ENCODE peak calls at places on chromosomes 7 and 10, in six cellular contexts. Z is GM12878, W is HCT116, Y is HepG2, J is K562, G is H1. L is an unnamed sample. For H3K27me3, the result is how much of the 10 kb centered on the place peaks cover.

GRCh38 chr7:141550694-141551079 is 523 bp upstream of the AGK start:
- DNase-seq in J (no peak), Z (no peak), W (no peak), Y (no peak), G (peak), L (no peak)

GRCh38 chr10:6721964-6722615 is 142.0 kb upstream of the PRKCQ start:
- DNase-seq in Y (no peak), W (peak), G (no peak), J (no peak), Z (no peak), L (no peak)

GRCh38 chr10:120735773-120736371 is 115.3 kb upstream of the WDR11 start:
- DNase-seq in Z (peak), Y (peak), G (no peak), W (peak), J (peak), L (no peak)

GRCh38 chr10:26983156-26983555 is 117.1 kb downstream of the ANKRD26 start:
- DNase-seq in Y (no peak), G (no peak), Z (no peak), W (no peak), J (no peak), L (no peak)

GRCh38 chr7:22990588-22990949 is 23.4 kb downstream of the HYCC1 start:
- DNase-seq in Z (no peak), W (no peak), J (no peak), G (no peak), Y (no peak), L (no peak)

GRCh38 chr10:6275022-6275997 is 72.6 kb downstream of the PFKFB3 start:
- DNase-seq in G (peak), Y (peak), W (peak), Z (peak), J (peak), L (peak)

GRCh38 chr10:112835933-112836564 is 114.0 kb upstream of the TCF7L2 start:
- DNase-seq in Y (peak), G (no peak), J (no peak), Z (no peak), W (no peak), L (no peak)

GRCh38 chr10:120286280-120286679 is 170.7 kb upstream of the PLPP4 start:
- DNase-seq in Z (no peak), J (no peak), G (no peak), Y (no peak), W (no peak), L (no peak)

GRCh38 chr10:111107023-111107422 is 30.2 kb downstream of the ADRA2A start:
- DNase-seq in W (no peak), Z (no peak), Y (no peak), G (peak), J (peak), L (no peak)

GRCh38 chr7:121519548-121520521 is 123.7 kb upstream of the FAM3C start:
- DNase-seq in G (no peak), Z (no peak), W (no peak), Y (no peak), J (no peak), L (no peak)

GRCh38 chr7:69060516-69060915 is 537.8 kb upstream of the AUTS2 start:
- DNase-seq in G (no peak), Z (no peak), Y (no peak), W (no peak), J (no peak), L (peak)

GRCh38 chr10:131735577-131735976 is 165.2 kb upstream of the PPP2R2D start:
- DNase-seq in G (no peak), W (no peak), Y (no peak), Z (no peak), J (no peak), L (no peak)

GRCh38 chr7:26538683-26539082 is 247.0 kb downstream of the SNX10 start:
- DNase-seq in Y (no peak), J (no peak), W (no peak), G (no peak), Z (no peak), L (no peak)

GRCh38 chr7:54811016-54811924 is 52.3 kb upstream of the SEC61G start:
- DNase-seq in Z (no peak), J (no peak), G (no peak), W (no peak), Y (no peak), L (no peak)

GRCh38 chr7:91435386-91436059 is 171.3 kb downstream of the FZD1 start:
- DNase-seq in G (no peak), Y (no peak), Z (no peak), J (no peak), W (no peak), L (no peak)

GRCh38 chr10:31136951-31137885 is 105.6 kb upstream of the ZNF438 start:
- DNase-seq in Y (no peak), W (no peak), J (no peak), Z (no peak), G (no peak), L (no peak)

GRCh38 chr7:31935115-31935514 is 135.1 kb downstream of the PDE1C start:
- DNase-seq in J (no peak), Z (no peak), W (no peak), Y (no peak), G (no peak), L (peak)

GRCh38 chr7:137245186-137245585 is 98.3 kb downstream of the PTN start:
- DNase-seq in Y (no peak), G (no peak), W (no peak), Z (no peak), J (no peak), L (no peak)

GRCh38 chr7:13800694-13801448 is 188.6 kb downstream of the ETV1 start:
- DNase-seq in J (peak), G (no peak), Z (no peak), W (no peak), Y (no peak), L (no peak)

GRCh38 chr7:4958477-4959301 is at the start of gene MMD2:
- DNase-seq in Z (no peak), Y (no peak), G (peak), W (no peak), J (no peak), L (no peak)

GRCh38 chr10:92757066-92757716 is 67.4 kb downstream of the HHEX start:
- DNase-seq in J (peak), Y (peak), Z (peak), G (peak), W (peak), L (peak)

GRCh38 chr10:105187243-105187642 is 546.2 kb downstream of the SORCS3 start:
- DNase-seq in Z (no peak), J (no peak), G (no peak), Y (no peak), W (no peak), L (no peak)

GRCh38 chr7:128708824-128709223 is 30.3 kb upstream of the CALU start:
- DNase-seq in Y (no peak), J (no peak), W (no peak), Z (no peak), G (no peak), L (no peak)

DNA sequence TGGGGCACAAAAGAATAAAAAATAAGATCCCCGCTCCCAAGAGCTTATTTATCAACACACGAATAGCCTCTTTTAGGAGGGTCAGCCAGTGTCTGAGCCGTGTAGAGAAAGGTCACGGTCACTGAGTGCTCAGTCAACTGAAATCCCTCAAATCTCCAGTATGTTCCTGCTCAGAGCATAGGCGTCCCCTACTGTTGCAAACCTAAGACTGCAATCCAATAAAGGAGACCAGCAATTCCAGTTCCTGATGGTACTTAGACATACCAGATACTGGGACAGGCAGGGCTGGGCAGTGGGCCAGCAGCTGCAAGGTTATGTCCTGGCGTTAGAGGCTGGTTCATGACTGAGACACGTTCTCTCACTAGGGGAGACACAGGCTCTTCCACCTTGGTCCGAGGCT is 93.6 kb downstream of the CACNB2 start:
- DNase-seq in J (peak), W (no peak), Z (no peak), Y (no peak), G (no peak), L (peak)
- TF ChIP-seq YY1 in J (no peak), W (no peak), Z (no peak), Y (no peak), G (no peak), L (no peak)

DNA sequence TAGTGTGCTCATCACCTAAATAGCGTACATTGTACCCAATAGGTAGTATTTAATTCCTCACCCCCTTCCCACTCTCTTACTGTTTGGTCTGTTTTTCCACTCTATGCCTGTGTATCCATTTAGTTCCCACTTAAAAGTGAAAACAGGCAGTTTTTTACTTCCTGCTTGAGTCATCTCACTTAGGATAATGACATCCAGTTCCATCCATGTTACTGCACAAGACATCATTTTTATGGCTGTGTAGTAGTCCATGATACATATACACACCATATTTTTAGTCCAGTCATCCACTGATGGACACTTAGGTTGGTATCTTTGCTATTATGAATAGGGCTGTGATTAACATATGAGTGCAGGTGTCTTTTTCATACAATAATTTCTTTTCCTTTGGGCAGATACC is 10.1 kb downstream of the STK17A start:
- DNase-seq in G (no peak), Y (no peak), J (no peak), Z (no peak), W (no peak), L (no peak)
- H3K27me3 ChIP-seq in G (under half), Y (under half), J (under half), Z (under half), W (under half), L (under half)

GRCh38 chr10:16887565-16887964 is 70.3 kb upstream of the RSU1 start:
- DNase-seq in Y (no peak), Z (no peak), G (no peak), W (no peak), J (no peak), L (no peak)
- TF ChIP-seq ZNF274 in Y (no peak), Z (no peak), G (no peak), W (no peak), J (no peak), L (no peak)

GRCh38 chr10:33734393-33735110 is 400.1 kb upstream of the NRP1 start:
- DNase-seq in Z (no peak), Y (no peak), J (no peak), W (no peak), G (no peak), L (no peak)
- TF ChIP-seq YY1 in Z (no peak), Y (no peak), J (no peak), W (no peak), G (no peak), L (no peak)

GRCh38 chr7:155796381-155797261 is 15.6 kb downstream of the SHH start:
- DNase-seq in W (no peak), J (peak), Z (no peak), Y (no peak), G (peak), L (no peak)
- H3K27me3 ChIP-seq in W (under half), J (half or more), Z (under half), Y (under half), G (half or more), L (under half)

DNA sequence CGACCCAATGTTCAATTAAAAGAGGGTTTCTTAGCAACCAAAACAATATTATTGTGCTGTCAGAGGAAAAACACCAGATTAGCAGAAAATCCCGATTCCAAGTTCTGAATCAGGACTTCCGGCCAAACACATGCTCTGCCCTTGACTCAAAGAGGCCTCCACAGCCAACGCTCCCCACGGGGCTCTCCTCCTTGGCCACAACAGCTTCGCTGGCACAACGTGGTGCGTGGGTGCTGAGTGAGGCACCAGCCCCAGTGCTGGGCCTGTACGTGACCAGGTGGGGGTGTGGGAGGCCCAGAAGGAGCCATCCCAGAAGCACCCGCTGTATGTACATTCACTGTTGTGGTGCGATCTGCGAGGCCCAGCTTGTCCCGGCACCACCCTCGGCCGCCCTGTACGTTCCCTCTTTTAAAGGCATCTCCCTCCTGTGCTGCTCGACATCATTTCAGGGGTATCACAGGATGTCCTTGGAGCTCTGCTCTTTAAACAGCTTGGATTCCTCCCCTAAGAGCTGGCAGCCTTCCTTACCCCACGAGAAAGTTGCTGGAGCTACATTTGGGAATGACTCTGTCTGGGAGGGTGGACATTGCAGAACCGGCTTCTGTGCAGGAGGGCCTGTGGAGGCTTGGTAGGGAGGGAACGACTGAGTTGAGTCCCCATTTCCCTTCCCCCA is 736.2 kb downstream of the PARD3 start:
- DNase-seq in J (no peak), Z (no peak), G (no peak), Y (no peak), W (no peak), L (no peak)
- TF ChIP-seq ZNF274 in J (no peak), Z (no peak), G (no peak), Y (no peak), W (no peak), L (no peak)

GRCh38 chr10:130615463-130615862 is 479.3 kb downstream of the GLRX3 start:
- DNase-seq in Y (no peak), G (no peak), W (no peak), Z (no peak), J (no peak), L (peak)

GRCh38 chr10:130623680-130624271 is 487.6 kb downstream of the GLRX3 start:
- DNase-seq in W (no peak), Z (no peak), Y (no peak), J (no peak), G (no peak), L (no peak)

GRCh38 chr10:130618636-130619035 is 482.4 kb downstream of the GLRX3 start:
- DNase-seq in G (no peak), Y (no peak), Z (no peak), J (no peak), W (no peak), L (no peak)

GRCh38 chr10:130621231-130621775 is 485.1 kb downstream of the GLRX3 start:
- DNase-seq in Y (no peak), J (no peak), W (no peak), Z (no peak), G (no peak), L (no peak)
- TF ChIP-seq YY1 in Y (no peak), J (no peak), W (no peak), Z (no peak), G (no peak), L (no peak)

GRCh38 chr7:522071-522937 is 2.7 kb upstream of the PDGFA start:
- DNase-seq in J (peak), Y (no peak), Z (peak), G (no peak), W (no peak), L (no peak)

GRCh38 chr7:525740-526139 is 6.1 kb upstream of the PDGFA start:
- DNase-seq in Z (no peak), W (no peak), G (no peak), J (no peak), Y (no peak), L (no peak)

GRCh38 chr7:524800-525199 is 5.2 kb upstream of the PDGFA start:
- DNase-seq in Z (no peak), W (no peak), J (no peak), G (no peak), Y (no peak), L (no peak)

GRCh38 chr7:522938-523289 is 3.3 kb upstream of the PDGFA start:
- DNase-seq in Z (no peak), J (no peak), W (no peak), Y (no peak), G (no peak), L (no peak)

DNA sequence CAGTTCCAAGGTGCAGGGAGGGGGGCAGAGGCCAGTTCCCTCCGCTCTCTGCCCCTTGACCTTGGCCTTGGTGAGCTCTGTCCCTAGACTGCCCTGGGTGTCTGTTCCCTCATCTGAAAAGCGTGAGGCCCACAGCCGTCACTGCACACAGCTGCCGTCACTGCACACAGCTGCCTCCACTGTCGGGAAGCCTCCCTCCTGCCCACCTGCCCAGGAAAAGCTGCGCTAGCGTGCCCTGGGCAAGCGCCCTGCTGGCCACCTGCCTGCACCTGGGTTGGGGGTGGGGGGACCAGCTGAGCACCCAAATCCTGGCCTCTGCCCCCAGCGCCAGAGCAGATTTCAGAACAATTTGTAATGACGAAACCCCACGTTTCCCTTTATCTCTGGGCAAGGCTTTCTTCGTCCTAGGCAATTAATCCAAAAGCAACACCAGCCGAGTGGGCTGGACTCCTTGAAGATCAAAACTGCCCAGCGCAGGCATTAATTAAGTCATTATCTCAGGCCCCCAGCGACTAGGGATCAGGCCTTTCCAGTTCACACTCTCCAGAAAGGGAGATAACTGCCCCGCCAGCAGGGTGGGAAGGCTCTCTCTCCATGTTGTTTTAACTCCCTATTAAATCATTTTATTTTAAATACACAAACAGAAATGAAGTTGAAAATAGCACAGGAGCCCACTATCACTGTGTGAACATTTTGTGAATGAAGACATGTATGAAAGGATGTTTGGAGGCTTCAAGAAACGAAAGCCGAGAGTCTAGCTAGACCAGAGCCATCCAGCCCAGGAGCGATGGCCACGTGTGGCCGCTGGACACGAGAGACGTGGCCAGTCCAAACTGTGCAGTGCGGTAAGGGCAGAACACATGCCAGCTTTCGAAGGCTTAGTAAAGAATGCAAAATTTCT is 4.0 kb upstream of the PDGFA start:
- DNase-seq in Z (no peak), W (no peak), J (peak), G (no peak), Y (no peak), L (no peak)
- H3K27me3 ChIP-seq in Z (under half), W (under half), J (under half), G (under half), Y (half or more), L (under half)

L was measured in NT2/D1.